ENCODE peak calls at places on chromosomes 2 and 18, in nine cellular contexts. W, P, Y, J, T, M, C, H and E are unnamed samples.
A peak's percentile ranks its signal among the peaks of the same experiment; 100 is the strongest.

GRCh38 chr2:128593518-128594272 is 275.0 kb upstream of the HS6ST1 start:
- DNase-seq in W (no peak), P (no peak), Y (no peak), J (no peak), T (peak; percentile 27), M (no peak), C (no peak), H (no peak), E (no peak)

GRCh38 chr2:161943012-161943411 is 131.0 kb downstream of the DPP4 start:
- DNase-seq in W (no peak), P (no peak), Y (no peak), J (no peak), T (no peak), M (no peak), C (no peak), H (no peak), E (no peak)

GRCh38 chr2:168796583-168797285 is 5.7 kb upstream of the NOSTRIN start:
- DNase-seq in W (no peak), P (no peak), Y (peak; percentile 15), J (no peak), T (no peak), M (no peak), C (no peak), H (no peak), E (no peak)

GRCh38 chr2:102141915-102142828 is at the start of gene IL1R1:
- DNase-seq in W (peak; percentile 56), P (peak; percentile 67), Y (peak; percentile 80), J (no peak), T (peak; percentile 88), M (peak; percentile 26), C (peak; percentile 31), H (peak; percentile 93), E (peak; percentile 47)

GRCh38 chr18:6948238-6948637 is 169.4 kb downstream of the LAMA1 start:
- DNase-seq in W (no peak), P (no peak), Y (no peak), J (no peak), T (no peak), M (no peak), C (no peak), H (no peak), E (no peak)

GRCh38 chr2:207750315-207750714 is 19.4 kb downstream of the FZD5 start:
- DNase-seq in W (no peak), P (no peak), Y (no peak), J (no peak), T (no peak), M (no peak), C (no peak), H (no peak), E (no peak)

GRCh38 chr2:202378001-202378400 is 1.9 kb downstream of the BMPR2 start:
- DNase-seq in W (no peak), P (no peak), Y (no peak), J (peak; percentile 53), T (no peak), M (no peak), C (no peak), H (no peak), E (no peak)

GRCh38 chr2:59584958-59585357 is 968.5 kb downstream of the BCL11A start:
- DNase-seq in W (no peak), P (no peak), Y (no peak), J (peak; percentile 49), T (no peak), M (no peak), C (no peak), H (no peak), E (no peak)

GRCh38 chr2:130371723-130372054 is 15.8 kb downstream of the PTPN18 start:
- DNase-seq in W (peak; percentile 29), P (peak; percentile 37), Y (peak; percentile 21), J (peak; percentile 81), T (no peak), M (peak; percentile 44), C (no peak), H (no peak), E (no peak)

GRCh38 chr2:99636432-99637034 is 146.7 kb upstream of the REV1 start:
- DNase-seq in W (no peak), P (no peak), Y (no peak), J (no peak), T (peak; percentile 93), M (peak; percentile 54), C (no peak), H (no peak), E (no peak)

GRCh38 chr18:48404707-48405106 is 4.5 kb downstream of the ZBTB7C start:
- DNase-seq in W (no peak), P (no peak), Y (no peak), J (no peak), T (no peak), M (no peak), C (no peak), H (no peak), E (no peak)

GRCh38 chr2:120552800-120553471 is 182.7 kb upstream of the GLI2 start:
- DNase-seq in W (peak; percentile 70), P (peak; percentile 87), Y (peak; percentile 23), J (peak; percentile 5), T (peak; percentile 90), M (peak; percentile 63), C (peak; percentile 44), H (peak; percentile 48), E (peak; percentile 33)

GRCh38 chr2:231222318-231223000 is 24.0 kb downstream of the ARMC9 start:
- DNase-seq in W (no peak), P (no peak), Y (peak; percentile 88), J (no peak), T (no peak), M (no peak), C (no peak), H (peak; percentile 68), E (no peak)

GRCh38 chr2:14909795-14910194 is 277.3 kb downstream of the LRATD1 start:
- DNase-seq in W (no peak), P (no peak), Y (no peak), J (no peak), T (no peak), M (no peak), C (no peak), H (no peak), E (no peak)

GRCh38 chr2:127531133-127531709 is 4.3 kb upstream of the MYO7B start:
- DNase-seq in W (no peak), P (no peak), Y (peak; percentile 34), J (no peak), T (no peak), M (no peak), C (no peak), H (no peak), E (no peak)

GRCh38 chr2:234364718-234365117 is 132.2 kb downstream of the ARL4C start:
- DNase-seq in W (no peak), P (no peak), Y (no peak), J (no peak), T (no peak), M (no peak), C (no peak), H (no peak), E (no peak)

GRCh38 chr2:181660181-181660580 is 3.3 kb upstream of the CERKL start:
- DNase-seq in W (no peak), P (no peak), Y (no peak), J (no peak), T (no peak), M (no peak), C (no peak), H (no peak), E (no peak)

GRCh38 chr2:60516383-60516811 is 37.1 kb downstream of the BCL11A start:
- DNase-seq in W (no peak), P (no peak), Y (peak; percentile 90), J (no peak), T (no peak), M (no peak), C (no peak), H (peak; percentile 53), E (no peak)

GRCh38 chr2:97868986-97869721 is 126.6 kb downstream of the TMEM131 start:
- DNase-seq in W (peak; percentile 92), P (peak; percentile 46), Y (peak; percentile 94), J (peak; percentile 15), T (no peak), M (no peak), C (no peak), H (peak; percentile 73), E (no peak)

GRCh38 chr18:13377496-13377895 is 158.9 kb downstream of the LDLRAD4 start:
- DNase-seq in W (no peak), P (no peak), Y (peak; percentile 13), J (no peak), T (no peak), M (no peak), C (no peak), H (no peak), E (no peak)

GRCh38 chr2:144133881-144134280 is 386.0 kb downstream of the ZEB2 start:
- DNase-seq in W (no peak), P (no peak), Y (no peak), J (no peak), T (no peak), M (no peak), C (no peak), H (no peak), E (no peak)

GRCh38 chr2:216936954-216937357 is 77.1 kb upstream of the TNP1 start:
- DNase-seq in W (no peak), P (no peak), Y (no peak), J (no peak), T (peak; percentile 38), M (no peak), C (no peak), H (no peak), E (no peak)

GRCh38 chr2:239147376-239147775 is 253.4 kb downstream of the HDAC4 start:
- DNase-seq in W (no peak), P (no peak), Y (no peak), J (no peak), T (no peak), M (no peak), C (no peak), H (no peak), E (no peak)

GRCh38 chr2:16569401-16569800 is 96.2 kb downstream of the CYRIA start:
- DNase-seq in W (no peak), P (no peak), Y (no peak), J (no peak), T (no peak), M (no peak), C (no peak), H (no peak), E (no peak)

GRCh38 chr2:163467206-163467605 is 268.6 kb downstream of the FIGN start:
- DNase-seq in W (no peak), P (no peak), Y (no peak), J (no peak), T (peak; percentile 11), M (no peak), C (no peak), H (no peak), E (no peak)

GRCh38 chr2:28716265-28716865 is 35.3 kb upstream of the PPP1CB start:
- DNase-seq in W (peak; percentile 89), P (peak; percentile 83), Y (peak; percentile 98), J (peak; percentile 68), T (no peak), M (peak; percentile 4), C (no peak), H (peak; percentile 83), E (no peak)

GRCh38 chr2:237405006-237405559 is 8.9 kb downstream of the COL6A3 start:
- DNase-seq in W (no peak), P (no peak), Y (peak; percentile 65), J (no peak), T (no peak), M (no peak), C (no peak), H (no peak), E (no peak)

GRCh38 chr2:8538951-8539621 is 142.8 kb upstream of the ID2 start:
- DNase-seq in W (no peak), P (no peak), Y (no peak), J (no peak), T (no peak), M (no peak), C (no peak), H (no peak), E (no peak)

GRCh38 chr2:58557166-58557565 is 316.0 kb upstream of the FANCL start:
- DNase-seq in W (no peak), P (no peak), Y (no peak), J (no peak), T (no peak), M (no peak), C (no peak), H (no peak), E (no peak)

GRCh38 chr18:80033181-80034067 is 810 bp upstream of the RBFA start:
- DNase-seq in W (no peak), P (peak; percentile 64), Y (peak; percentile 44), J (no peak), T (no peak), M (peak; percentile 63), C (no peak), H (no peak), E (no peak)

GRCh38 chr2:151176661-151177060 is 85.0 kb downstream of the RBM43 start:
- DNase-seq in W (no peak), P (no peak), Y (no peak), J (no peak), T (no peak), M (no peak), C (no peak), H (no peak), E (no peak)